ENCODE peak calls at places on chromosomes 12 and 14, in eight cellular contexts. Z is epithelial cell of esophagus, X is cardiac fibroblast, H is fibroblast of the aortic adventitia, T is uterus, E is tibial nerve, S is AG10803, I is WTC11. A is an unnamed sample.

GRCh38 chr14:102900631-102901571 is 21.6 kb upstream of the AMN start:
- DNase-seq in X (no peak), H (no peak), Z (no peak), T (no peak), I (no peak), E (no peak), S (no peak), A (no peak)

GRCh38 chr12:83763425-83763824 is 1076.7 kb downstream of the TMTC2 start:
- DNase-seq in Z (peak; percentile 90), S (no peak), T (no peak), E (no peak), H (no peak), I (no peak), X (no peak), A (no peak)

GRCh38 chr14:70005281-70005805 is 126.1 kb downstream of the SMOC1 start:
- DNase-seq in T (no peak), X (no peak), H (no peak), Z (no peak), I (no peak), E (no peak), S (no peak), A (peak; percentile 38)

GRCh38 chr12:75853621-75854020 is 178.0 kb downstream of the PHLDA1 start:
- DNase-seq in H (peak; percentile 43), S (no peak), X (no peak), Z (no peak), E (no peak), T (no peak), I (no peak), A (no peak)

GRCh38 chr12:122871851-122872785 is 23.8 kb downstream of the VPS37B start:
- DNase-seq in T (peak; percentile 51), Z (peak; percentile 92), I (peak; percentile 99), X (peak; percentile 78), S (peak; percentile 87), H (peak; percentile 75), E (no peak), A (peak; percentile 87)

GRCh38 chr14:68195126-68195525 is 375.5 kb downstream of the RAD51B start:
- DNase-seq in I (no peak), T (no peak), X (no peak), Z (no peak), E (no peak), H (no peak), S (no peak), A (peak; percentile 17)

GRCh38 chr14:101473045-101473729 is 88.1 kb upstream of the DIO3 start:
- DNase-seq in I (no peak), Z (no peak), H (no peak), S (no peak), X (no peak), E (no peak), T (peak; percentile 13), A (no peak)

GRCh38 chr12:55737581-55738112 is 5.3 kb upstream of the GDF11 start:
- DNase-seq in I (no peak), H (no peak), S (no peak), T (no peak), E (no peak), X (no peak), Z (no peak), A (no peak)

GRCh38 chr12:58491296-58491695 is 429.0 kb downstream of the LRIG3 start:
- DNase-seq in T (no peak), Z (peak; percentile 65), X (peak; percentile 44), H (peak; percentile 53), I (no peak), E (no peak), S (peak; percentile 88), A (no peak)

GRCh38 chr12:24396266-24396665 is 446.8 kb upstream of the SOX5 start:
- DNase-seq in T (no peak), E (no peak), Z (no peak), H (no peak), X (no peak), S (no peak), I (no peak), A (no peak)

GRCh38 chr14:94773017-94773681 is 3.2 kb upstream of the GSC start:
- DNase-seq in Z (no peak), S (no peak), T (no peak), X (no peak), I (peak; percentile 73), E (no peak), H (no peak), A (no peak)

GRCh38 chr12:5511644-5512584 is 80.0 kb downstream of the NTF3 start:
- DNase-seq in Z (no peak), H (peak; percentile 5), I (peak; percentile 65), S (peak; percentile 62), X (no peak), T (no peak), E (no peak), A (no peak)
- TF ChIP-seq CTCF in Z (peak; percentile 28), H (peak; percentile 17), I (peak; percentile 34), S (peak; percentile 68), X (no peak), T (peak; percentile 16), E (peak; percentile 29), A (no peak)

GRCh38 chr12:131380220-131380957 is 330.5 kb upstream of the SFSWAP start:
- DNase-seq in T (no peak), S (no peak), Z (no peak), E (no peak), H (no peak), X (no peak), I (no peak), A (no peak)
- TF ChIP-seq CTCF in T (no peak), S (no peak), Z (no peak), E (no peak), H (no peak), X (no peak), I (no peak), A (no peak)

GRCh38 chr14:46451800-46452199 is 199.8 kb downstream of the RPL10L start:
- DNase-seq in T (no peak), H (no peak), X (no peak), I (no peak), Z (no peak), S (no peak), E (no peak), A (no peak)
- TF ChIP-seq CTCF in T (no peak), H (no peak), X (no peak), I (no peak), Z (no peak), S (no peak), E (no peak), A (no peak)

GRCh38 chr12:64780220-64780530 is 21.0 kb upstream of the GNS start:
- DNase-seq in E (no peak), Z (no peak), S (no peak), H (no peak), T (no peak), X (no peak), I (no peak), A (no peak)
- TF ChIP-seq CTCF in E (no peak), Z (no peak), S (no peak), H (no peak), T (no peak), X (no peak), I (no peak), A (no peak)

GRCh38 chr12:42963993-42964392 is 374.4 kb upstream of the PRICKLE1 start:
- DNase-seq in H (no peak), Z (no peak), I (no peak), X (no peak), T (no peak), E (no peak), S (no peak), A (no peak)

GRCh38 chr12:42967850-42968249 is 378.3 kb upstream of the PRICKLE1 start:
- DNase-seq in E (no peak), X (no peak), T (no peak), S (no peak), Z (no peak), I (no peak), H (no peak), A (no peak)

GRCh38 chr12:42968426-42968825 is 378.9 kb upstream of the PRICKLE1 start:
- DNase-seq in Z (no peak), X (no peak), E (no peak), T (no peak), H (no peak), S (no peak), I (no peak), A (no peak)

GRCh38 chr12:42969357-42969756 is 379.8 kb upstream of the PRICKLE1 start:
- DNase-seq in T (no peak), E (peak; percentile 20), S (no peak), Z (no peak), X (peak; percentile 45), I (no peak), H (peak; percentile 83), A (peak; percentile 17)
- TF ChIP-seq CTCF in T (no peak), E (no peak), S (no peak), Z (no peak), X (no peak), I (no peak), H (no peak), A (no peak)

DNA sequence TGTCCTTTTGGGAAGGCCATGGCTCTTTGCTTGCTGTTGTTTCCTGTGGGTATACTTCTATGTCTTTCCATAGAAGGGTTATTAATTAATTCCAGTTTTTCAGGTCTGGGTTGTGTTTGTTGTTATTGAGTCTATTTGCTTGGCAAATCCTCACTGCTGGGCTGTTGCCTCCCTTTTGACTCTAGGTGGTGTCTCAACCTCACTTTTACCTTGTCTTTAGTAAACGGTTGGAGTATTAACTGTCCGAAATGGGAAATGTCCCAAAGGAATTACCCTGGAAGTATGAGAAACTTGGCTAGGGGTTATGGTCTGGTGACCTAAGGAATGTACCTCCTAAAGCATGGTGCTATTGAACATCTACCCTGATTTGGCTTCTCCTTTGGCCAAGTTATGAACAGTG is 16.7 kb downstream of the PRH1 start:
- DNase-seq in E (no peak), H (peak; percentile 3), T (no peak), Z (peak; percentile 38), I (no peak), S (no peak), X (peak; percentile 21), A (no peak)
- TF ChIP-seq CTCF in E (no peak), H (no peak), T (no peak), Z (peak; percentile 59), I (no peak), S (no peak), X (no peak), A (no peak)

GRCh38 chr14:106094654-106095189 is 568.3 kb downstream of the TMEM121 start:
- DNase-seq in E (no peak), S (no peak), I (no peak), H (no peak), T (no peak), Z (no peak), X (peak; percentile 7), A (peak; percentile 7)
- TF ChIP-seq CTCF in E (no peak), S (no peak), I (no peak), H (no peak), T (no peak), Z (no peak), X (peak; percentile 11), A (no peak)

DNA sequence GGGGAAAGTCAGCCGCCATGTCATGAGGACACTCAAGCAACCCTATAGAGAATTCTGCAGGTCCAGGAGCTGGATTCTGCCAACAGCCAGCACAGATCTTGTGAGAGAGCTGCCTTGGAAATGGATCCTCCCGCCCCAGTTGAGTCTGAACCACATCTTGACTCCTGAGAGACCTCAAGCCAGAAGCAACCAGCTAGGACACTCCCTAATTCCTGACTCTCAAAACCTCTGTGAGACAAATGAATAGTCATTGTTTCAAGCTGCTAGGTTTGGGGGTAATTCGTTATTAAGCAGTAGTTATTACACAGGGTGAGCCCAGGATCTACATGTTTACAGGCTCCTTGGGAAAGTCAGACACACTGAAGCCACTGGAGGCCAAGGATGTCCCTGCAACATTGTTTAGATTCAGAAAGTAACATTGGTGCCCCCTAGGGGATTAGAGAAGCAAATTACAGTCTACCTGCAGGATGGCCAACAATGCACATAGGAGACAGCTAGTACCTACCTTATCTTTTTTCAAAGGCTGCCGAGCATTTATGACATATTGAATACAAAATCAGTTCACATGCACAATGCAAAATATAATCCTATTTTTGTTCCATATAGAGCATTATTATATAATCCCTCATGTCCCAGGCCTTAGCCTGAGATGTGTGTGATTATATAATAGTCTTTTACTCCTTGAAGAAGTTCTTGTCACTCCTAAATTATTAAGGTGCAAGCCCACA is 57.9 kb upstream of the FICD start:
- DNase-seq in Z (peak; percentile 60), I (no peak), X (peak; percentile 60), E (no peak), H (peak; percentile 45), S (peak; percentile 66), T (peak; percentile 23), A (peak; percentile 12)
- TF ChIP-seq CTCF in Z (peak; percentile 63), I (peak; percentile 50), X (peak; percentile 52), E (peak; percentile 37), H (peak; percentile 59), S (peak; percentile 84), T (peak; percentile 74), A (peak; percentile 50)